ENCODE peak calls at places on chromosomes 12 and 14, in four cellular contexts. V is ovary, C is fibroblast of lung, X is tibial artery. F is an unnamed sample.

GRCh38 chr12:75606921-75607320 is 95.5 kb upstream of the KRR1 start:
- DNase-seq in V (no peak), C (no peak), X (no peak), F (no peak)

GRCh38 chr12:85016423-85016822 is 19.7 kb downstream of the TSPAN19 start:
- DNase-seq in V (no peak), C (peak; percentile 78), X (no peak), F (no peak)

GRCh38 chr12:130707571-130707891 is 8.6 kb downstream of the RIMBP2 start:
- DNase-seq in V (no peak), C (no peak), X (peak; percentile 43), F (no peak)

GRCh38 chr14:22296722-22297121 is 292.3 kb downstream of the DAD1 start:
- DNase-seq in V (no peak), C (peak; percentile 90), X (no peak), F (no peak)

GRCh38 chr14:55913324-55914035 is 204.7 kb upstream of the PELI2 start:
- DNase-seq in V (no peak), C (peak; percentile 97), X (peak; percentile 83), F (no peak)

GRCh38 chr14:39025810-39026627 is 77.0 kb downstream of the SEC23A start:
- DNase-seq in V (no peak), C (no peak), X (no peak), F (no peak)

GRCh38 chr14:92693998-92694780 is 54.2 kb downstream of the LGMN start:
- DNase-seq in V (peak; percentile 27), C (peak; percentile 10), X (no peak), F (no peak)

GRCh38 chr12:63944586-63945228 is 100.2 kb downstream of the SRGAP1 start:
- DNase-seq in V (no peak), C (no peak), X (no peak), F (no peak)

GRCh38 chr12:96400631-96401060 is 407 bp upstream of the CDK17 start:
- DNase-seq in V (no peak), C (peak; percentile 30), X (no peak), F (no peak)

GRCh38 chr12:52579468-52580450 is 6.1 kb upstream of the KRT74 start:
- DNase-seq in V (no peak), C (no peak), X (peak; percentile 42), F (no peak)

GRCh38 chr12:85350356-85350755 is 70.3 kb downstream of the ALX1 start:
- DNase-seq in V (no peak), C (no peak), X (no peak), F (no peak)

GRCh38 chr12:19110541-19110940 is 19.0 kb upstream of the PLEKHA5 start:
- DNase-seq in V (no peak), C (peak; percentile 73), X (no peak), F (no peak)

GRCh38 chr14:99891900-99892299 is 98.7 kb downstream of the EML1 start:
- DNase-seq in V (no peak), C (peak; percentile 64), X (no peak), F (no peak)

GRCh38 chr14:81042431-81042830 is 87.0 kb downstream of the TSHR start:
- DNase-seq in V (no peak), C (no peak), X (no peak), F (no peak)

GRCh38 chr12:1204581-1205121 is 213.6 kb downstream of the ERC1 start:
- DNase-seq in V (no peak), C (peak; percentile 31), X (no peak), F (no peak)

GRCh38 chr12:47935196-47935595 is 28.2 kb upstream of the TMEM106C start:
- DNase-seq in V (peak; percentile 83), C (peak; percentile 74), X (no peak), F (no peak)

GRCh38 chr12:96194572-96194889 is 356 bp downstream of the ELK3 start:
- DNase-seq in V (no peak), C (no peak), X (no peak), F (no peak)

GRCh38 chr12:123655420-123655819 is 15.5 kb upstream of the TCTN2 start:
- DNase-seq in V (no peak), C (no peak), X (no peak), F (no peak)

GRCh38 chr12:51351913-51352532 is 5.5 kb upstream of the CELA1 start:
- DNase-seq in V (no peak), C (peak; percentile 49), X (no peak), F (no peak)

GRCh38 chr14:21300892-21301291 is 21.0 kb downstream of the RPGRIP1 start:
- DNase-seq in V (no peak), C (peak; percentile 11), X (no peak), F (no peak)

GRCh38 chr14:69535230-69535848 is 39.3 kb downstream of the CCDC177 start:
- DNase-seq in V (peak; percentile 41), C (peak; percentile 46), X (peak; percentile 62), F (peak; percentile 54)

GRCh38 chr14:95493503-95493902 is 22.9 kb downstream of the SYNE3 start:
- DNase-seq in V (no peak), C (no peak), X (no peak), F (no peak)

GRCh38 chr14:19851365-19851764 is 23.6 kb upstream of the OR4K2 start:
- DNase-seq in V (no peak), C (no peak), X (no peak), F (no peak)

GRCh38 chr12:123849517-123849916 is 87.4 kb downstream of the DNAH10 start:
- DNase-seq in V (no peak), C (no peak), X (no peak), F (no peak)

GRCh38 chr12:105461276-105461975 is 130.9 kb downstream of the C12orf75 start:
- DNase-seq in V (no peak), C (peak; percentile 52), X (no peak), F (no peak)

GRCh38 chr12:132389526-132390286 is 60.3 kb upstream of the GALNT9 start:
- DNase-seq in V (no peak), C (no peak), X (peak; percentile 44), F (peak; percentile 17)

GRCh38 chr12:8033153-8034044 is 883 bp downstream of the FOXJ2 start:
- DNase-seq in V (peak; percentile 80), C (peak; percentile 48), X (peak; percentile 88), F (peak; percentile 44)

GRCh38 chr12:116534341-116535121 is 24.6 kb upstream of the MAP1LC3B2 start:
- DNase-seq in V (no peak), C (peak; percentile 59), X (no peak), F (no peak)

GRCh38 chr12:14473707-14474287 is 93.9 kb downstream of the PLBD1 start:
- DNase-seq in V (no peak), C (peak; percentile 30), X (no peak), F (no peak)

GRCh38 chr12:130775953-130776856 is 60.1 kb upstream of the RIMBP2 start:
- DNase-seq in V (peak; percentile 68), C (peak; percentile 89), X (no peak), F (peak; percentile 90)

GRCh38 chr14:54048311-54048710 is 91.7 kb upstream of the BMP4 start:
- DNase-seq in V (no peak), C (no peak), X (no peak), F (no peak)

GRCh38 chr14:93954900-93955891 is 21.2 kb downstream of the ASB2 start:
- DNase-seq in V (no peak), C (no peak), X (no peak), F (no peak)

GRCh38 chr12:121917950-121918678 is at the start of gene CFAP251:
- DNase-seq in V (peak; percentile 74), C (peak; percentile 74), X (peak; percentile 97), F (peak; percentile 92)
- TF ChIP-seq CTCF in V (no peak), C (peak; percentile 19), X (peak; percentile 92), F (peak; percentile 66)

DNA sequence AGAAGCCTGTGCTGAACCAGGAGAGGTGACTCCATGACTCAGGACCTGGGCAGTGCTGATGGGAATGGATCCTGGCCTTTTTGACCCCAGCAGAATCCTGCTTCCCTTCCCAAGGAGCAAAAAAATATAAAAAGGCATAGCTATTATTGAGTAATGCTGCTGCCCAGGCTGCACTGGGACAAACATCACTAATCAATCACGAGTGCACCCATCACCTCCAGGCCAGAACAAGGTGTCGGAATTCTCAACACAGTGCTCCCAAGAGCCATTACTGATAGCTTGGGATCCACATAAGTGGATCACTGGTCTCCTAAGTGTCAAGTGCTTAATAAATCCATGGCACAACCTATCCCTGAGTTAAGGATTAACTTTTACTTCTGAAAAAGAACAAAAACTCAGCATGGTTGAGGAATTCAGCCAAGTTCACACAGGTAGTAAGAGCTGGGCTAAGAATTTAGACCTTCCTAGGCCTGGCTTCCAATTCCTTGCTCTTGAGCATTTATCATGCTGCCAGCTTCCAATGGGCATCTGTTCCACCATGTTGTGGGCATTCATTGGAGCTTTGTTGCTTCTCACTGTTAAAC is 31.9 kb downstream of the IRF2BPL start:
- DNase-seq in V (no peak), C (no peak), X (no peak), F (no peak)
- H3K27ac ChIP-seq in V (no peak overlapping the region), C (no peak overlapping the region), X (no peak overlapping the region), F (no peak overlapping the region)

DNA sequence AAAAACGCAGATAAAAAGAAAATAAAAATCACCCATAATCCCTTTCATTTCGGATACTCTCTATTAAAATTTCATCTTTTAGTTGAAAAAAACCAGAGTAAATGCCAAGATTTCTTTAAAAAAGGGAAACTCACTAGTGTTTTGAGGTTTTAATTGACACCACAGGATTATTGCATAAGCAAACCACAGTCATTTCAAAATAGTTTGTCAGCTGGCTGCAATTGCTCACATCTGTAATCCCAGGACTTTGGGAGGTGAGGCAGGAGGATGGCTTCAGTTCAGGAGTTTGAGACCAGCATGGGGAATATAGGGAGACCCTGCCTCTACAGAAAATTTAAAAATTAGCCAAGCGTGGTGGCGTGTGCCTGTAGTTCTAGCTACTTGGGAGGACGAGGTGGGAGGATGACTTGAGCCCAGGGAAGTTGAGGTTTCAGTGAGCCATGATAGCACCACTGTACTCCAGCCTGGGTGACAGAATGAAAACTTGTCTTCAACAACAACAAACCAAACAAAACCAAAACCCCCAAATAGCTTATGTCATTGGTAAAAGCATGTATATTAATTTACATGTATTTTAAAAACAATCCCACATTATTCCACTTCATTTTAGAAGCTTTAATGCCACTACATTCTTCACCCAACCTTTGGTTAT is 48.8 kb downstream of the SYNE2 start:
- DNase-seq in V (no peak), C (peak; percentile 61), X (no peak), F (no peak)
- H3K4me3 ChIP-seq in V (no peak overlapping the region), C (no peak overlapping the region), X (no peak overlapping the region), F (no peak overlapping the region)

DNA sequence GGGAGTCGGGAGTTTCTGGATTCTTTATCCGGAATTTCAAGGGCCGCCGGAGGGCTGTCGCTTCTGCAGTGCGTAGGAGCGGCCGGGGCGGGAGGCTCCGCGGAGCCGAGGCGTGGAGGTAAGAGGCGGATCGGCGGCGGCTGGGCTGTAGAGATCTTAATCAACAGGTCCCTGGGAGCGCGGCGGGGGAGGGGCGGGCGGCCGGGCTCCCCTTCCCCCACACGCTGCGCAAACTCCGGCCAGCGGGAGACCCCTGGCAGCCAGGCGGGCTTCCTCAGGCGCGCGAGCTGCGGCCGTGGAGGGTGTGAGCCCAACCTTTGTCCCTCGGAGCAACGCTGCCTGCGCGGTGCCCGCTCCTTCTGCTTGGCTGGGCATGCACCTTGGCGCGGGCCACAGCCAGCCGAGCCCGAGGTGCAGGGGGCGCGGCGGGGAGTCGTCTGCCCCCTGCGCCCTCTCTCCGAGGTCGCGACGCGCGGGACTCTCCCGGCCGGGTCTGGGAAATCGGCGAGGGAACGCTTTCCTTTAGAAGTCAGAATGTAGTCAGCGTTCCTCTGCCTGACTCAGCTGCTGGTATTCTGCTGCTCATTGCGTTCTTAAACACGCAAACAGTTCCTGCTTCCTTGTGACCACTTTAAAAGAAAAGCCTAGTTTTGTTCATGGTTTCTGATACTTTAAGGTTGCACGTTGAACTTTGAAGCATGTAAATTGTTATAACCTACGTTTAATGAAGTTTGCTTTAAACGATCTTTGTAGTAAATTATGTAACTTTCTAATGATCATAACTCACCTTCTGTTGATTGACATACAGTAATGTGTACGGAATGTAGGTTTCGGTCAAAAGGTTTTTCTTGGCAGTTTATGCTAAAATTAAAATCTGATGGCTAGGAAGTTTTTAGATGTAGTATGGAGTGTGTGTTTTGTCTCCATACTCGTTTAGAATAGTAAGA is at the start of gene PALS1:
- DNase-seq in V (no peak), C (peak; percentile 88), X (no peak), F (peak; percentile 32)
- TF ChIP-seq CTCF in V (no peak), C (no peak), X (no peak), F (no peak)